ENCODE peak calls at places on chromosome 21, in four cellular contexts. I is GM12878, F is IMR-90, Q is K562. H is an unnamed sample.

GRCh38 chr21:36874665-36875064 is 91.8 kb downstream of the HLCS start:
- DNase-seq in Q (no peak), I (no peak), F (no peak), H (no peak)

GRCh38 chr21:16976132-16976666 is 536.6 kb upstream of the CXADR start:
- DNase-seq in F (no peak), Q (no peak), I (no peak), H (peak; percentile 7)

GRCh38 chr21:36542312-36543101 is 62.6 kb upstream of the CLDN14 start:
- DNase-seq in F (no peak), Q (no peak), I (peak; percentile 70), H (no peak)

GRCh38 chr21:34892196-34892595 is 156.9 kb downstream of the RUNX1 start:
- DNase-seq in F (peak; percentile 45), I (no peak), Q (no peak), H (peak; percentile 14)

GRCh38 chr21:21051109-21052055 is 53.2 kb downstream of the NCAM2 start:
- DNase-seq in I (no peak), Q (no peak), F (no peak), H (no peak)

GRCh38 chr21:43937898-43938309 is 72.9 kb downstream of the AGPAT3 start:
- DNase-seq in I (peak; percentile 70), Q (no peak), F (no peak), H (no peak)

GRCh38 chr21:14675774-14676530 is 129.8 kb upstream of the SAMSN1 start:
- DNase-seq in Q (no peak), F (no peak), I (peak; percentile 48), H (peak; percentile 30)

GRCh38 chr21:39183272-39184049 is at the start of gene PSMG1:
- DNase-seq in Q (peak; percentile 95), I (peak; percentile 77), F (peak; percentile 90), H (peak; percentile 96)

GRCh38 chr21:39456665-39457064 is 4.9 kb downstream of the SH3BGR start:
- DNase-seq in I (no peak), Q (no peak), F (no peak), H (no peak)

GRCh38 chr21:39602793-39603192 is 9.9 kb upstream of the B3GALT5 start:
- DNase-seq in F (no peak), I (no peak), Q (no peak), H (no peak)

GRCh38 chr21:26892151-26892550 is 46.9 kb upstream of the ADAMTS1 start:
- DNase-seq in I (no peak), Q (no peak), F (no peak), H (no peak)

GRCh38 chr21:34362670-34363069 is 1.1 kb upstream of the KCNE2 start:
- DNase-seq in Q (no peak), F (no peak), I (no peak), H (no peak)

GRCh38 chr21:31132574-31133242 is 94.4 kb upstream of the KRTAP19-8 start:
- DNase-seq in I (peak; percentile 93), Q (no peak), F (peak; percentile 12), H (no peak)

GRCh38 chr21:38751379-38752050 is 54.2 kb upstream of the ETS2 start:
- DNase-seq in Q (no peak), I (no peak), F (no peak), H (peak; percentile 30)

GRCh38 chr21:27476696-27477095 is 509.8 kb upstream of the ADAMTS5 start:
- DNase-seq in F (peak; percentile 62), I (no peak), Q (no peak), H (peak; percentile 28)

GRCh38 chr21:37072239-37072987 is 458 bp downstream of the PIGP start:
- DNase-seq in I (no peak), F (peak; percentile 89), Q (peak; percentile 76), H (no peak)

GRCh38 chr21:35136586-35137254 is 87.6 kb upstream of the RUNX1 start:
- DNase-seq in F (peak; percentile 62), I (no peak), Q (peak; percentile 58), H (peak; percentile 30)

GRCh38 chr21:28138272-28138671 is 854.4 kb downstream of the LTN1 start:
- DNase-seq in F (peak; percentile 25), Q (no peak), I (no peak), H (no peak)

GRCh38 chr21:35428927-35429326 is 379.8 kb upstream of the RUNX1 start:
- DNase-seq in Q (no peak), F (no peak), I (no peak), H (no peak)

GRCh38 chr21:35438643-35439404 is 389.7 kb upstream of the RUNX1 start:
- DNase-seq in F (peak; percentile 11), Q (no peak), I (peak; percentile 21), H (no peak)

GRCh38 chr21:36487641-36488307 is 7.9 kb upstream of the CLDN14 start:
- DNase-seq in I (no peak), Q (no peak), F (peak; percentile 64), H (peak; percentile 73)

GRCh38 chr21:37563641-37564340 is 197.2 kb downstream of the DYRK1A start:
- DNase-seq in F (peak; percentile 92), Q (peak; percentile 98), I (peak; percentile 70), H (peak; percentile 93)

GRCh38 chr21:22096314-22096713 is 1098.1 kb downstream of the NCAM2 start:
- DNase-seq in Q (no peak), I (no peak), F (no peak), H (no peak)

GRCh38 chr21:35220301-35220700 is 171.2 kb upstream of the RUNX1 start:
- DNase-seq in I (no peak), F (no peak), Q (no peak), H (no peak)

GRCh38 chr21:8991968-8992621 is 1529.3 kb upstream of the TPTE start:
- DNase-seq in F (no peak), Q (peak; percentile 40), I (no peak), H (no peak)

GRCh38 chr21:36218691-36219090 is 62.1 kb downstream of the DOP1B start:
- DNase-seq in F (no peak), Q (no peak), I (no peak), H (no peak)

GRCh38 chr21:38841472-38841871 is 35.7 kb downstream of the ETS2 start:
- DNase-seq in Q (no peak), I (no peak), F (no peak), H (no peak)

GRCh38 chr21:15774590-15774989 is 44.8 kb downstream of the USP25 start:
- DNase-seq in Q (no peak), I (no peak), F (peak; percentile 70), H (no peak)

DNA sequence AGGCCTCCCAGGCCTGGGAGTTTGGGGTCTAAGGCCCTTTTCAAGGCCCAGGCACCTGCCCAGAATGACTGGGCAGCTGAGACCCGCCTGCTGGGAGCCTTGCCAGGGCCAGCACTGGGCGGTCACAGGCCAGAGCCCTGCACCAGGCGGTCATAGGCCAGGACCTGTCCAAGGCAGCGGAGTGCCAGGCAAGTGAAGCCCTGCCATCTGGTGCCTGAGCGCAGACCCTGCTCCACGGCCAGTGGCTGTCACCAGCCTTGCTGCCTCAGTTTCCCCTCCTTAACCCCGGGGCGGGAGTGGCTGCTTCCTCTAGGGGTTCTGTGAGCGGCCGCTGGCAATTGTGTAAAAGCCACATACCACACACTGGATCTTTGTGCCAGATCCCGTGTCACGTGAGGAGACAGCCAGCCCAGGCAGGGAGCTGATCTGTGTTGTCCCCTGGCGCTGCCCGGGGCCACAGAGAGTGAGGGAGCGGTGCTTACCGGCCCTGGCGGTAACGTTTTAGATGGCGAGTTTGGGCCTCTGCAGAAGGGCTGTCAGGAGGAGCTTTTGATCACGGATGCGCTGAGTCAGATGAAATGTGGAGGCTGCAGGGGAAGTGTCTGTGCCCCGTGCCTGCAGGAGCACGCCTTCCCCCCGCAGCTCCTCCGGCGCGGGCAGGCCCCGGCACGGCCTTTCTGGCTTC is 4.6 kb downstream of the COL18A1 start:
- DNase-seq in F (no peak), Q (no peak), I (no peak), H (no peak)
- TF ChIP-seq FOS in F (no peak), Q (no peak), I (no peak), H (no peak)

GRCh38 chr21:25457411-25457810 is 149.9 kb downstream of the MRPL39 start:
- DNase-seq in I (peak; percentile 83), F (peak; percentile 85), Q (no peak), H (peak; percentile 81)
- TF ChIP-seq FOS in I (peak; percentile 1), F (no peak), Q (no peak), H (no peak)

DNA sequence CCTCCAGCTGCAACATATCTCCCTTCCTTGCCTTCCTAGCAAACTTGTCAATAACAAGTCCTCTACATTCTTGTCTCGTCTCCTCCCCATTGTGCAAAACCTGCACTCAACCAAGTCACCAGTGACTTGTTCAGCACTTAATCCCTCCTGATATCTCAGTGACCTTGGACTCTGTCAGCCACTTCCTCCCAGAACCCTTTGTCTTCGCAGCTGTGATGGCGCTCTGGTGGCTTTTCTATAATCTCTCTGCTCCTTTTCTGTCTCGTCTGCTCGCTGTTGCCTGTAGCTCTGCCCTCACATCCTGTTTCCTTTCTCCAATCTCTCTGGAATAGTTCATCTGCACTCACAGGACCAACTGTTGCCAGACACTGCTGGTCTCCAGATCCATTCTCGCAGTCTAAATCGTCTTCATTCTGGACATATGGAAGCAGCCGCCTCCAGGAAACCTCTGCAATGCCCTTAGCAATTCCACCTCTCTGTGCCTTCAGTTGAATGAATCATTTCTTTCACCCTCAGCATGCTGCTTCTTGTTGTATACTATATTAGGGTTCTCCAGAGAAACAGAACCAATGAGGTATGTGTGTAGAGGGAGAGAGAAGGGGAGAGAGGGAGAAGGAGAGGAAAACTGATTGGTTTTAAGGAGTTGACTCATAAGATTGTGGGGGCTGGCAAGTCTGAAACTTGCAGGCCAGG is 17.4 kb upstream of the IFNAR2 start:
- DNase-seq in Q (peak; percentile 43), I (no peak), F (peak; percentile 83), H (peak; percentile 56)
- TF ChIP-seq FOS in Q (no peak), I (no peak), F (no peak), H (no peak)

DNA sequence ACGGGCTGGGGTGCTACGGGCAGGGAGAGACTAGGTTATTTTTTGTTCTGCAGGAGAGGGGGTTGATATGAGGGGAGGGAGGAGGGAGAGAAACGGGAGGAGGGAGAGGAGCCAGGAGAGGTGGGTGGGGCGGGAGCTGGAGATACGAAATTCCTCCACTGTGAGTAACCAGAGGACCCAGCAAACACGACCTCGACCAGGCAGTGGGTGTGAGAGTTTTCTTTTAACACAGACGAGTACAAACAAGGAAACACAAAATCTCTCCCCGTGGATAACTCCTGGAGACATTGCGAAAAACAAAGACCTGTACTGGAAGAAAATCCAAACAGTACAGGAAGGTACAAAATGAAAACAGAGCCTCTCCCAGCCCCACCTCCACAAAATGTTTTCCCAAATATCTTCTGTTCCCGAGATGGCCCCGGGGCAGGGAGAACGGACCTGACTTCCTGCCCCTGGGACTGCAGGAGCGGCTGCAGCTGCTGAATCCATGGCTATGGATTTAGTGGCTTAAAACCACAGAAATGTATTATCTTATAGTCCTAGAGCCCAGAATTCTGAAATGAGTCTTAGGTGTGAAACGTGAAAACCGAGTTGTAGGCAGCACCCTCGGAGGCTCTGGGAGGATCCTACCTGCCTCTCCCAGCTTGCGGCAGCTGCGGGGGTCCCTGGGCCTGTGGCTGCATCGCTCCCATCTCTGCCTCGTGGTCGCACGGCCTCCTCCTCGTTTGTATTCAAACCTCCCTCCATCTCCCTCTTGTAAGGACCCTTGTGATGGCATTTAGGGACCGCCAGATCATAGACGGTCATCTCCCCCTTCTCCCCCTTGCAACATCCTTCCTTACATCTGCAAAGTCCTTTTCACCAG is 82.2 kb downstream of the RIPK4 start:
- DNase-seq in Q (no peak), I (no peak), F (peak; percentile 67), H (no peak)
- TF ChIP-seq FOS in Q (no peak), I (no peak), F (no peak), H (no peak)

GRCh38 chr21:42841156-42841915 is 38.0 kb downstream of the WDR4 start:
- DNase-seq in Q (no peak), F (no peak), I (no peak), H (no peak)
- TF ChIP-seq FOS in Q (no peak), F (no peak), I (no peak), H (no peak)

GRCh38 chr21:32303385-32303784 is 4.7 kb downstream of the MRAP start:
- DNase-seq in Q (no peak), I (no peak), F (no peak), H (no peak)
- TF ChIP-seq FOS in Q (no peak), I (no peak), F (no peak), H (no peak)

H was measured in endothelial cell of umbilical vein.